ENCODE peak calls at places on chromosome 1, in six cellular contexts. R, G, P, Q, J and E are unnamed samples.

GRCh38 chr1:230250061-230250460 is 176.1 kb downstream of the PGBD5 start:
- DNase-seq in R (no peak), G (no peak), P (no peak), Q (no peak), J (no peak), E (no peak)

GRCh38 chr1:44170281-44170823 is 28.9 kb upstream of the KLF18 start:
- DNase-seq in R (peak; percentile 47), G (no peak), P (no peak), Q (no peak), J (no peak), E (no peak)

GRCh38 chr1:180311011-180311730 is 81.1 kb downstream of the LHX4 start:
- DNase-seq in R (peak; percentile 46), G (no peak), P (no peak), Q (no peak), J (no peak), E (peak; percentile 13)

GRCh38 chr1:86546787-86547221 is at the start of gene CLCA4:
- DNase-seq in R (no peak), G (no peak), P (no peak), Q (no peak), J (no peak), E (no peak)

GRCh38 chr1:35637401-35637809 is 3.9 kb downstream of the PSMB2 start:
- DNase-seq in R (peak; percentile 47), G (no peak), P (no peak), Q (no peak), J (no peak), E (peak; percentile 18)

GRCh38 chr1:242391896-242392295 is 132.6 kb downstream of the PLD5 start:
- DNase-seq in R (no peak), G (no peak), P (no peak), Q (no peak), J (no peak), E (no peak)

GRCh38 chr1:108595510-108595909 is 35.6 kb downstream of the EEIG2 start:
- DNase-seq in R (peak; percentile 12), G (no peak), P (no peak), Q (no peak), J (no peak), E (no peak)

GRCh38 chr1:229557214-229557850 is 1.2 kb downstream of the ABCB10 start:
- DNase-seq in R (no peak), G (no peak), P (no peak), Q (no peak), J (no peak), E (no peak)

GRCh38 chr1:62175568-62176179 is 19.0 kb upstream of the L1TD1 start:
- DNase-seq in R (peak; percentile 17), G (no peak), P (no peak), Q (peak; percentile 40), J (peak; percentile 2), E (peak; percentile 29)

GRCh38 chr1:151977662-151978230 is 15.9 kb downstream of the S100A10 start:
- DNase-seq in R (no peak), G (no peak), P (no peak), Q (no peak), J (no peak), E (no peak)

GRCh38 chr1:222168621-222169020 is 379.3 kb downstream of the HHIPL2 start:
- DNase-seq in R (peak; percentile 25), G (no peak), P (no peak), Q (no peak), J (no peak), E (no peak)